ENCODE peak calls at places on chromosome 5, in five cellular contexts. R is amniotic epithelial cell, W is iPS-NIHi11, N is ELR, I is NCI-H82. Q is an unnamed sample.

GRCh38 chr5:176700239-176700847 is 53.1 kb downstream of the TSPAN17 start:
- DNase-seq in R (no peak), W (peak), N (peak), I (peak), Q (peak)

GRCh38 chr5:38638656-38639055 is 82.2 kb upstream of the LIFR start:
- DNase-seq in R (no peak), W (no peak), N (no peak), I (no peak), Q (no peak)

GRCh38 chr5:9468070-9468388 is 77.8 kb downstream of the SEMA5A start:
- DNase-seq in R (peak), W (no peak), N (peak), I (no peak), Q (peak)

GRCh38 chr5:138663009-138663408 is 87.8 kb upstream of the HSPA9 start:
- DNase-seq in R (no peak), W (no peak), N (peak), I (no peak), Q (peak)

GRCh38 chr5:57816108-57816507 is 333.5 kb upstream of the ACTBL2 start:
- DNase-seq in R (peak), W (peak), N (peak), I (no peak), Q (no peak)

GRCh38 chr5:147567917-147568598 is 58.2 kb upstream of the DPYSL3 start:
- DNase-seq in R (peak), W (peak), N (peak), I (no peak), Q (peak)

GRCh38 chr5:133531178-133531577 is 81.2 kb downstream of the FSTL4 start:
- DNase-seq in R (no peak), W (no peak), N (no peak), I (no peak), Q (no peak)

GRCh38 chr5:76657683-76658311 is 34.6 kb upstream of the F2RL2 start:
- DNase-seq in R (peak), W (no peak), N (no peak), I (no peak), Q (no peak)

GRCh38 chr5:151495330-151495729 is 47.9 kb downstream of the SLC36A1 start:
- DNase-seq in R (no peak), W (no peak), N (peak), I (no peak), Q (no peak)

GRCh38 chr5:79774171-79774854 is 84.7 kb downstream of the CMYA5 start:
- DNase-seq in R (peak), W (peak), N (peak), I (peak), Q (peak)